ENCODE peak calls at places on chromosomes 5 and 9, in four cellular contexts. C, P, V and Z are unnamed samples.
A peak's percentile ranks its signal among the peaks of the same experiment; 100 is the strongest.

GRCh38 chr9:133238272-133238850 is 29.3 kb upstream of the OBP2B start:
- DNase-seq in V (peak; percentile 94), P (peak; percentile 89), C (peak; percentile 69), Z (no peak)

GRCh38 chr9:82606761-82607382 is 456.1 kb downstream of the RASEF start:
- DNase-seq in C (peak; percentile 39), P (peak; percentile 67), V (peak; percentile 70), Z (peak; percentile 64)

GRCh38 chr5:38816083-38817030 is 29.5 kb upstream of the OSMR start:
- DNase-seq in V (no peak), P (no peak), C (no peak), Z (no peak)

GRCh38 chr5:168047669-168048111 is 243.8 kb upstream of the WWC1 start:
- DNase-seq in V (peak; percentile 57), C (peak; percentile 47), P (no peak), Z (no peak)

GRCh38 chr9:134774991-134775540 is 105.5 kb upstream of the FCN2 start:
- DNase-seq in C (no peak), P (no peak), V (no peak), Z (no peak)

GRCh38 chr5:76790632-76791290 is 28.1 kb upstream of the F2RL1 start:
- DNase-seq in P (no peak), C (no peak), V (no peak), Z (no peak)

GRCh38 chr5:66356011-66356565 is 212.0 kb downstream of the SREK1 start:
- DNase-seq in C (no peak), V (no peak), P (no peak), Z (no peak)

GRCh38 chr5:75050415-75050814 is 1.9 kb downstream of the GCNT4 start:
- DNase-seq in V (peak; percentile 42), C (no peak), P (no peak), Z (no peak)

GRCh38 chr9:134099123-134099761 is 31.4 kb upstream of the BRD3 start:
- DNase-seq in V (peak; percentile 17), P (no peak), C (peak; percentile 66), Z (peak; percentile 67)

GRCh38 chr5:96347502-96348292 is 85.4 kb downstream of the PCSK1 start:
- DNase-seq in V (no peak), P (no peak), C (no peak), Z (no peak)

GRCh38 chr5:122907238-122907637 is 61.8 kb downstream of the SNX24 start:
- DNase-seq in V (no peak), C (no peak), P (no peak), Z (no peak)

GRCh38 chr9:111926421-111926875 is 29.8 kb downstream of the UGCG start:
- DNase-seq in P (peak; percentile 69), C (no peak), V (no peak), Z (peak; percentile 91)

GRCh38 chr5:58011301-58011700 is 448.6 kb downstream of the PLK2 start:
- DNase-seq in V (no peak), P (no peak), C (no peak), Z (no peak)

GRCh38 chr9:70411930-70412677 is 2.4 kb downstream of the KLF9 start:
- DNase-seq in C (peak; percentile 81), P (peak; percentile 89), V (no peak), Z (no peak)

GRCh38 chr5:14965815-14966214 is 94.2 kb upstream of the ANKH start:
- DNase-seq in P (no peak), V (no peak), C (no peak), Z (no peak)

GRCh38 chr9:127455299-127455992 is 4.1 kb downstream of the LRSAM1 start:
- DNase-seq in C (peak; percentile 58), P (no peak), V (no peak), Z (peak; percentile 52)

GRCh38 chr5:29518176-29518575 is 1675.3 kb upstream of the CDH6 start:
- DNase-seq in V (no peak), C (no peak), P (no peak), Z (no peak)

GRCh38 chr5:95283022-95283615 is 1.8 kb downstream of the MCTP1 start:
- DNase-seq in C (no peak), P (no peak), V (no peak), Z (no peak)
- H3K27ac ChIP-seq in C (no peak overlapping the region), P (no peak overlapping the region), V (no peak overlapping the region), Z (no peak overlapping the region)

GRCh38 chr9:114237247-114237646 is 81.9 kb downstream of the COL27A1 start:
- DNase-seq in C (no peak), V (no peak), P (no peak), Z (no peak)
- H3K4me1 ChIP-seq in C (peaks cover 10% of the 10 kb centered on the region), V (peaks cover 14% of the 10 kb centered on the region), P (no peaks in the 10 kb centered on the region), Z (no peaks in the 10 kb centered on the region)

GRCh38 chr5:149551227-149552037 is at the start of gene CSNK1A1:
- DNase-seq in P (peak; percentile 99), V (peak; percentile 99), C (peak; percentile 99), Z (peak; percentile 99)

GRCh38 chr5:149550608-149551226 is 522 bp downstream of the CSNK1A1 start:
- DNase-seq in V (peak; percentile 21), C (no peak), P (peak; percentile 77), Z (peak; percentile 43)

GRCh38 chr5:149552038-149552494 is 827 bp upstream of the CSNK1A1 start:
- DNase-seq in C (no peak), V (no peak), P (no peak), Z (no peak)

GRCh38 chr5:149549461-149550266 is 1.6 kb downstream of the CSNK1A1 start:
- DNase-seq in V (peak; percentile 68), C (peak; percentile 44), P (no peak), Z (peak; percentile 85)

DNA sequence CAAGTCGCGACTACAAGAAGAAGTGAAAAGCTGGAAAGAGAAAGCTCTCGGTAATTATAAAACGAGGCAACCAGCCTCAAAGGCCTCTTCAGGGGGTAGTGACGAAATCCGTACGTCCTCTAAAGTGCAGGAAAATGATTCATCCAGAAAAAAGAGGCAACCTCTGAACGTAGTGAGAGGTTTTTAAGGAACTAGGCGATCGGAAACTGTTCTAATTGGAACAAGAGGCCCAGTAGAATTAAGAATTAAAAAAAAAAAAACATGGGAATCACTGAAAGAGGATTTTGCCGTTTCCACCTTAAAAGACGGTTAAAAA is 1.0 kb downstream of the CSNK1A1 start:
- DNase-seq in P (no peak), V (no peak), C (no peak), Z (no peak)
- TF ChIP-seq CTCF in P (no peak), V (no peak), C (no peak), Z (no peak)

GRCh38 chr9:33765411-33765810 is 29.9 kb upstream of the PRSS3 start:
- DNase-seq in V (no peak), P (no peak), C (no peak), Z (no peak)
- H3K27ac ChIP-seq in V (no peak overlapping the region), P (no peak overlapping the region), C (no peak overlapping the region), Z (no peak overlapping the region)

GRCh38 chr5:151040211-151040747 is 19.9 kb downstream of the GPX3 start:
- DNase-seq in P (no peak), C (no peak), V (no peak), Z (no peak)

GRCh38 chr5:151037561-151038291 is 17.3 kb downstream of the GPX3 start:
- DNase-seq in P (peak; percentile 81), C (no peak), V (no peak), Z (no peak)

GRCh38 chr5:151038801-151039238 is 18.4 kb downstream of the GPX3 start:
- DNase-seq in C (no peak), V (no peak), P (no peak), Z (no peak)

GRCh38 chr5:151038292-151038745 is 17.9 kb downstream of the GPX3 start:
- DNase-seq in P (no peak), V (no peak), C (no peak), Z (no peak)

GRCh38 chr5:151039665-151040064 is 19.3 kb downstream of the GPX3 start:
- DNase-seq in P (no peak), V (no peak), C (no peak), Z (no peak)
- H3K4me1 ChIP-seq in P (peaks cover 28% of the 10 kb centered on the region), V (no peaks in the 10 kb centered on the region), C (peaks cover 16% of the 10 kb centered on the region), Z (no peaks in the 10 kb centered on the region)

GRCh38 chr5:171157775-171158174 is 151.3 kb upstream of the TLX3 start:
- DNase-seq in V (no peak), C (no peak), P (no peak), Z (no peak)

GRCh38 chr5:171162165-171162564 is 146.9 kb upstream of the TLX3 start:
- DNase-seq in C (no peak), P (no peak), V (no peak), Z (no peak)

GRCh38 chr5:171166766-171167165 is 142.3 kb upstream of the TLX3 start:
- DNase-seq in V (no peak), P (no peak), C (no peak), Z (no peak)

GRCh38 chr5:171158581-171158980 is 150.5 kb upstream of the TLX3 start:
- DNase-seq in P (no peak), C (no peak), V (no peak), Z (no peak)

DNA sequence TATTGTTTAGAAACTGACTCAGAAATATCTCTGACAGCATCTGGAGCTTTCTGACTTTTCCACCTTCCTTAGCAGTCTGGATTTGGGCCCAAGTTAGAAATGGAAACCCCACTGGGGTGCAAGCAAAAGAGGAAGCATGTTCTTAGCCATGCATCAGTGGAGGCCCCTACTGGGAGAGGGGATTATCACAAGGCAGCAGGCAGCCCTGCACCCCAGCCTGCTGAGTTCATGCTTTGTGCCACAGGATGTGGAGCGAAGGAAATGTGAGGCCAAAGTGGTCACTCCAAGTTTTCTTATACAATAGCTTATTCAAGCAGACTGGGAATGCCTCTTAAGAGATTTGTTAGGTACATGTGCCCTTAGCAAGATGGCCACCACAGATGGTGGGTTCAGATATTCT is 146.4 kb upstream of the TLX3 start:
- DNase-seq in V (peak; percentile 44), C (no peak), P (no peak), Z (no peak)
- TF ChIP-seq CTCF in V (peak; percentile 51), C (no peak), P (no peak), Z (peak; percentile 57)